ENCODE peak calls at places on chromosomes 13 and 19, in four cellular contexts. M is PC-3, P is K562, L is neural progenitor cell. Z is an unnamed sample.

GRCh38 chr19:58170860-58171259 is 12.0 kb upstream of the ZNF274 start:
- DNase-seq in M (peak), P (no peak), L (no peak), Z (peak)

GRCh38 chr13:30829788-30830637 is 76.1 kb upstream of the MEDAG start:
- DNase-seq in M (peak), P (no peak), L (no peak), Z (peak)

GRCh38 chr13:90232291-90232690 is 1115.2 kb upstream of the MIR17HG start:
- DNase-seq in M (no peak), P (no peak), L (no peak), Z (peak)

GRCh38 chr19:46256855-46257254 is 27.3 kb downstream of the IGFL1 start:
- DNase-seq in M (no peak), P (no peak), L (no peak), Z (no peak)

GRCh38 chr19:7703332-7703731 is 1.4 kb upstream of the FCER2 start:
- DNase-seq in M (no peak), P (no peak), L (no peak), Z (peak)

GRCh38 chr19:46471116-46471733 is at the start of gene PNMA8A:
- DNase-seq in M (no peak), P (peak), L (peak), Z (peak)

GRCh38 chr13:76319921-76320320 is 566.3 kb downstream of the KCTD12 start:
- DNase-seq in M (no peak), P (no peak), L (no peak), Z (no peak)

GRCh38 chr19:57789288-57789687 is 19.8 kb downstream of the ZNF586 start:
- DNase-seq in M (no peak), P (no peak), L (no peak), Z (no peak)

GRCh38 chr19:21569497-21569870 is 64.1 kb downstream of the ZNF429 start:
- DNase-seq in M (no peak), P (no peak), L (no peak), Z (no peak)

GRCh38 chr13:73993661-73994060 is 140.5 kb downstream of the KLF12 start:
- DNase-seq in M (no peak), P (no peak), L (peak), Z (no peak)

GRCh38 chr13:107669356-107669755 is 546.0 kb downstream of the LIG4 start:
- DNase-seq in M (peak), P (no peak), L (no peak), Z (no peak)

GRCh38 chr13:89660752-89661151 is 1686.7 kb upstream of the MIR17HG start:
- DNase-seq in M (peak), P (no peak), L (no peak), Z (no peak)

GRCh38 chr19:5665781-5666513 is 14.4 kb downstream of the MICOS13 start:
- DNase-seq in M (peak), P (peak), L (no peak), Z (peak)

GRCh38 chr19:19042732-19043274 is 9.4 kb downstream of the ARMC6 start:
- DNase-seq in M (no peak), P (peak), L (no peak), Z (peak)

GRCh38 chr19:31232220-31232619 is 117.0 kb downstream of the TSHZ3 start:
- DNase-seq in M (no peak), P (no peak), L (peak), Z (no peak)

GRCh38 chr13:30159446-30159839 is 147.9 kb downstream of the KATNAL1 start:
- DNase-seq in M (peak), P (no peak), L (no peak), Z (peak)

GRCh38 chr19:31629936-31630335 is 280.7 kb upstream of the TSHZ3 start:
- DNase-seq in M (no peak), P (no peak), L (no peak), Z (no peak)

GRCh38 chr13:71873418-71874276 is 6.6 kb upstream of the DACH1 start:
- DNase-seq in M (no peak), P (no peak), L (no peak), Z (no peak)

GRCh38 chr13:35865341-35866240 is 265.6 kb downstream of the DCLK1 start:
- DNase-seq in M (no peak), P (no peak), L (no peak), Z (no peak)

GRCh38 chr19:6423499-6424189 is 967 bp downstream of the KHSRP start:
- DNase-seq in M (peak), P (peak), L (peak), Z (peak)

GRCh38 chr13:42266464-42266863 is 5.5 kb upstream of the AKAP11 start:
- DNase-seq in M (peak), P (no peak), L (no peak), Z (no peak)
- H2AFZ ChIP-seq in M (no peak), P (peak), L (no peak), Z (peak)

DNA sequence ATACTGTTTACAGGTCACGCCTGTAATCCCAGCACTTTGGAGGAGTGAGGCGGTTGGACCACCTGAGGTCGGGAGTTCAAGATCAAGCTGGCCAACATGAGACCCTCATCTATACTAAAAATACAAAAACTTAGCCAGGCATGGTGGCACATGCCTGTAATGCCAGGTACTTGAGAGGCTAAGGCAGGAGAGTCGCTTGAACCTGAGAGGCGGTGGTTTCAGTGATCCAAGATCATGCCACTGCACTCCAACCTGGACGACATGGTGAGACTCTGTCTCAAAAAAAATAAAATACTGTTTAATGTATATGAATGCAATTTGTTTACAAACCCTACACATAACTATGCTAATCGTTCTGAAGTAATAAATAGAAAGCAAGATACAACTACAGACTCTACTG is 102.4 kb downstream of the ZNF486 start:
- DNase-seq in M (no peak), P (no peak), L (no peak), Z (no peak)
- H3K4me2 ChIP-seq in M (no peak), P (no peak), L (no peak), Z (no peak)

DNA sequence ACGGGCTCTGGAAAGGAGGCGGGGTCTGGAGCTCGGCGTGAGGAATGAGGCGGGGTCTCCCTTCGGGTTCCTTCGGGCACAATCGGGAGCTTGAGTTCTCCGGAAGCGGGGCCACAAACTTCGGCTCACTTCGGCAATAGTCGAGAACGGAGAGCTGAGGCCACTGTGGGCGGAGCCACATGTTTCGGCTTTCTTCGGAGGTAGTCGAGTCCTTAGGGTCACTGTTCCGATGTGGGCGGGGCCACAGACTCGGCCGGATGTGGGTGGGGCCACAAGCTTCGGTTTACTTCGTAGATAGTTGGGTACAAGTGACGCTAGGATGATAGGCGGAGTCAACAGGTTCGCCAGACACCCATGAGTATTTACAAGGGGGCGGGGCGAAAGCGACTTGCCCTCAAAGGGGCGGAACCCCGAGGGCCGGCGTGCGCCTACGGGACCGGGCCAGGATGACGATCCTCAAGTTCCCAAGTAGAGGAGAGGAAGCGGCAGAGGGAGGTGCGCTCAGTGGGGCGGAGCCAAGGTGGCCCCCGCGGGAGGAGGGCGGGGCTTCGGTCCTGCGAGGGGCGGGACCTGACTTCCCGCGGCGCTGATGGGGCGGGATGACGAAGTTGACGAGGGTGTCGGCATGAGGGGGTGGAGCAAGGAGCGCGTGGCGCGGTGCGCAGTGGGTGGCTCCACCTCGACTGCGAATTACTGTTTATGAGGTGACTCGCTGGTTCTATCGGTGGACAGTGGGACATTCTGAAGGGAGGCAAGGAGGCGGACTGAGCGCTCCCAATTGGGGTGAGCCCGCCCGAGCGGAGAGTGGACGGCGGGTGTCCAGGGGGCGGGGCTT is 505 bp upstream of the MBOAT7 start:
- DNase-seq in M (peak), P (peak), L (peak), Z (peak)
- H2AFZ ChIP-seq in M (peak), P (peak), L (peak), Z (peak)

DNA sequence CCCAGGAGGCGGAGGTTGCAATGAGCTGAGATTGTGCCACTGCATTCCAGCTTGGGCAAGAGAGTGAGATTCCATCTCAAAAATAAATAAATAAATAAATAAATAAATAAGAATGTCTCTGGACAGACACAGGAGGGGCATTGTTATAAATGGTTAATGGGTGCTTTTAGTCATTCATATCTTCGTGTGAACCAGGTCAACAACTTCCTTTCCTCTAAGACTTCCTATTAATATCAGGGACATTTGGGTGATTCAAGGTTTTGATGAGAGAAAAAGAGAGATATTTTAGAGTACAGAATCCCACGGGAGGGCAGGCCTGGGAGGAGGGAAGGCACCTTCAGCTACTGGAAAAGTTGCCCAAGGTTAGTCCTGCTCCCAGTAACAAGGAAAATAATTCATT is 23.9 kb downstream of the DHRS12 start:
- DNase-seq in M (no peak), P (no peak), L (no peak), Z (no peak)
- H3K4me2 ChIP-seq in M (no peak), P (no peak), L (no peak), Z (no peak)

DNA sequence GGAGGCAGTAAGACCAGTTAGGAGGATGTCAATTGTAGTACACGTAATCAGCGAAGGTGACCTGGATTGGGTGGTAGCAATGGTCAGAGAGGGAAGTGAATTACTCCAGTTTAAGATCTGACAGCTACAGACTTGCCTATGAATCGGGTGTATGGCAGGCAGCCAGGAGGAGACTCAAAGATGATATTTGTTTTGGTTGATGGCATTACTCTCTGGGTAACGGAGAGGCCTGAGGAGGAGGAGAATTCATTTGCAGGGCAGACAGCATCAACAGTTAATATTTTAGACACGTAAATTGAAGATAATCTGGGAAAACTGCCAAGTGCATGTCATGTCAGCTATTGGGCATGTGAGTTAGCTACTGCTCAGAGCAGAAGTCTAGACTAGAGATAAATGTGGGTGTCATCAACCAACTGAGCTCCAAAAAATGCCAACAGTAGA is 109.2 kb downstream of the SGCG start:
- DNase-seq in M (peak), P (no peak), L (no peak), Z (peak)
- H2AFZ ChIP-seq in M (no peak), P (no peak), L (no peak), Z (no peak)

GRCh38 chr19:38647368-38647965 is at the start of gene ACTN4:
- DNase-seq in M (peak), P (peak), L (peak), Z (peak)
- H3K4me2 ChIP-seq in M (peak), P (peak), L (peak), Z (peak)

GRCh38 chr19:54035215-54036178 is 28.2 kb downstream of the VSTM1 start:
- DNase-seq in M (peak), P (peak), L (peak), Z (peak)
- H2AFZ ChIP-seq in M (peak), P (no peak), L (no peak), Z (peak)

Z was measured in osteoblast.